ENCODE peak calls at places on chromosomes 2 and 18, in five cellular contexts. L is activated CD8-positive, alpha-beta T cell treated with anti-CD3 and anti-CD28 coated beads, Interleukin-2, amount 10 ng/mL, durations not matched to agents 7 days and 5 days; W is stimulated activated CD8-positive, alpha-beta memory T cell treated with anti-CD3 and anti-CD28 coated beads, Interleukin-7, amount 100 ng/mL, for 4 hours; V is neural crest cell; B is HL-60. X is an unnamed sample.

GRCh38 chr2:112803691-112804521 is 19.6 kb upstream of the IL1A start:
- DNase-seq in L (no peak), W (no peak), V (no peak), B (no peak), X (no peak)

GRCh38 chr2:37827911-37828411 is 97.1 kb upstream of the RMDN2 start:
- DNase-seq in L (no peak), W (no peak), V (no peak), B (no peak), X (no peak)

GRCh38 chr18:30139631-30140287 is 902.8 kb downstream of the DSC3 start:
- DNase-seq in L (no peak), W (no peak), V (no peak), B (no peak), X (no peak)

GRCh38 chr2:17309741-17310339 is 208.4 kb downstream of the RAD51AP2 start:
- DNase-seq in L (peak), W (no peak), V (peak), B (peak), X (no peak)

GRCh38 chr18:11664286-11664685 is 24.8 kb upstream of the GNAL start:
- DNase-seq in L (no peak), W (no peak), V (no peak), B (no peak), X (no peak)

GRCh38 chr18:45379903-45380302 is 235.4 kb upstream of the SLC14A2 start:
- DNase-seq in L (no peak), W (no peak), V (no peak), B (no peak), X (no peak)

GRCh38 chr18:76256897-76257500 is 238.0 kb downstream of the ZNF516 start:
- DNase-seq in L (no peak), W (no peak), V (no peak), B (peak), X (no peak)

GRCh38 chr2:43305537-43305936 is 79.1 kb upstream of the ZFP36L2 start:
- DNase-seq in L (no peak), W (no peak), V (no peak), B (no peak), X (peak)

GRCh38 chr2:37506407-37507068 is 162.1 kb downstream of the QPCT start:
- DNase-seq in L (no peak), W (no peak), V (no peak), B (no peak), X (no peak)

GRCh38 chr2:100603945-100604633 is 41.3 kb downstream of the PDCL3 start:
- DNase-seq in L (no peak), W (no peak), V (no peak), B (no peak), X (no peak)

GRCh38 chr2:126634273-126634861 is 21.6 kb upstream of the GYPC start:
- DNase-seq in L (peak), W (no peak), V (no peak), B (no peak), X (no peak)

GRCh38 chr2:176960736-176961135 is 251.9 kb upstream of the HNRNPA3 start:
- DNase-seq in L (no peak), W (no peak), V (no peak), B (no peak), X (no peak)

GRCh38 chr18:37563810-37564511 is 1.6 kb downstream of the CELF4 start:
- DNase-seq in L (no peak), W (no peak), V (no peak), B (no peak), X (no peak)

GRCh38 chr18:51151568-51152511 is 45.6 kb downstream of the MEX3C start:
- DNase-seq in L (peak), W (peak), V (no peak), B (peak), X (no peak)

GRCh38 chr2:223712642-223713041 is 110.5 kb upstream of the SCG2 start:
- DNase-seq in L (no peak), W (no peak), V (no peak), B (no peak), X (no peak)

GRCh38 chr2:11583840-11584529 is 50.1 kb downstream of the GREB1 start:
- DNase-seq in L (peak), W (peak), V (peak), B (peak), X (peak)

GRCh38 chr2:190563109-190563508 is 28.6 kb upstream of the NEMP2 start:
- DNase-seq in L (no peak), W (peak), V (no peak), B (no peak), X (no peak)

GRCh38 chr18:5197461-5197860 is 404 bp upstream of the AKAIN1 start:
- DNase-seq in L (no peak), W (no peak), V (no peak), B (no peak), X (no peak)

GRCh38 chr2:26534098-26534864 is 56.4 kb upstream of the OTOF start:
- DNase-seq in L (no peak), W (no peak), V (no peak), B (no peak), X (no peak)

GRCh38 chr18:79366177-79367094 is 29.3 kb upstream of the NFATC1 start:
- DNase-seq in L (no peak), W (no peak), V (no peak), B (no peak), X (no peak)

GRCh38 chr2:123513351-123513750 is 511.7 kb upstream of the CNTNAP5 start:
- DNase-seq in L (no peak), W (no peak), V (no peak), B (no peak), X (no peak)

GRCh38 chr2:12441750-12442626 is 274.7 kb upstream of the TRIB2 start:
- DNase-seq in L (no peak), W (no peak), V (no peak), B (no peak), X (no peak)

GRCh38 chr2:121076885-121077549 is 208.0 kb downstream of the TFCP2L1 start:
- DNase-seq in L (peak), W (peak), V (peak), B (peak), X (peak)

GRCh38 chr18:37182340-37183135 is 353.6 kb downstream of the KIAA1328 start:
- DNase-seq in L (no peak), W (no peak), V (no peak), B (no peak), X (no peak)

GRCh38 chr2:55856936-55857335 is 66.6 kb downstream of the EFEMP1 start:
- DNase-seq in L (no peak), W (no peak), V (no peak), B (no peak), X (no peak)

GRCh38 chr18:61703508-61703907 is 189.3 kb downstream of the RNF152 start:
- DNase-seq in L (no peak), W (no peak), V (no peak), B (no peak), X (no peak)

GRCh38 chr2:217685255-217685605 is 317.6 kb downstream of the TNS1 start:
- DNase-seq in L (no peak), W (no peak), V (no peak), B (no peak), X (no peak)

GRCh38 chr2:25298776-25299431 is 42.8 kb downstream of the DNMT3A start:
- DNase-seq in L (no peak), W (no peak), V (no peak), B (no peak), X (no peak)

GRCh38 chr2:155176345-155176744 is 477.9 kb downstream of the KCNJ3 start:
- DNase-seq in L (no peak), W (no peak), V (no peak), B (no peak), X (no peak)

GRCh38 chr2:209845666-209846065 is 74.0 kb downstream of the UNC80 start:
- DNase-seq in L (no peak), W (no peak), V (no peak), B (peak), X (no peak)

GRCh38 chr18:361941-362913 is 94.4 kb upstream of the THOC1 start:
- DNase-seq in L (no peak), W (no peak), V (peak), B (peak), X (no peak)

GRCh38 chr2:153519260-153519875 is 40.8 kb upstream of the RPRM start:
- DNase-seq in L (peak), W (no peak), V (peak), B (no peak), X (no peak)

GRCh38 chr2:120559401-120559800 is 176.3 kb upstream of the GLI2 start:
- DNase-seq in L (no peak), W (no peak), V (no peak), B (no peak), X (no peak)

GRCh38 chr2:197209274-197209673 is 101.3 kb downstream of the ANKRD44 start:
- DNase-seq in L (no peak), W (no peak), V (no peak), B (no peak), X (no peak)

GRCh38 chr18:2570772-2571199 is 519 bp downstream of the METTL4 start:
- DNase-seq in L (peak), W (peak), V (peak), B (peak), X (peak)

GRCh38 chr2:46589381-46589780 is 110.0 kb downstream of the TMEM247 start:
- DNase-seq in L (no peak), W (no peak), V (no peak), B (no peak), X (no peak)

GRCh38 chr18:57208056-57208455 is 61.2 kb downstream of the BOD1L2 start:
- DNase-seq in L (no peak), W (no peak), V (no peak), B (no peak), X (no peak)

GRCh38 chr18:27780061-27780740 is 396.7 kb downstream of the CDH2 start:
- DNase-seq in L (no peak), W (no peak), V (no peak), B (no peak), X (no peak)